ENCODE peak calls at places on chromosomes 6 and 20, in four cellular contexts. C is K562, Q is H1, H is HepG2. A is an unnamed sample.

GRCh38 chr6:122184260-122184934 is 215.1 kb upstream of the HSF2 start:
- DNase-seq in C (no peak), H (peak; percentile 16), Q (no peak), A (peak; percentile 26)

GRCh38 chr20:57188576-57189079 is 77.8 kb downstream of the BMP7 start:
- DNase-seq in Q (no peak), H (no peak), C (no peak), A (no peak)

GRCh38 chr6:132365319-132365907 is 35.9 kb downstream of the MOXD1 start:
- DNase-seq in C (no peak), Q (no peak), H (no peak), A (no peak)

GRCh38 chr20:46010491-46011405 is 2.0 kb downstream of the MMP9 start:
- DNase-seq in H (no peak), C (no peak), Q (no peak), A (no peak)

GRCh38 chr6:147131728-147132127 is 72.5 kb upstream of the STXBP5 start:
- DNase-seq in H (no peak), C (no peak), Q (no peak), A (peak; percentile 8)

GRCh38 chr6:36171573-36171972 is 25.0 kb upstream of the BRPF3 start:
- DNase-seq in H (no peak), C (peak; percentile 16), Q (no peak), A (no peak)

GRCh38 chr20:48722737-48723191 is 105.0 kb downstream of the PREX1 start:
- DNase-seq in H (peak; percentile 34), Q (no peak), C (no peak), A (peak; percentile 35)

GRCh38 chr6:137637161-137637560 is 143.0 kb upstream of the OLIG3 start:
- DNase-seq in H (peak; percentile 74), Q (no peak), C (no peak), A (peak; percentile 35)

GRCh38 chr20:1941226-1941625 is 46.0 kb downstream of the SIRPA start:
- DNase-seq in C (no peak), H (no peak), Q (no peak), A (no peak)

GRCh38 chr6:158188591-158188990 is 20.4 kb downstream of the GTF2H5 start:
- DNase-seq in H (no peak), C (no peak), Q (no peak), A (no peak)

GRCh38 chr6:167044696-167045095 is 45.5 kb downstream of the CEP43 start:
- DNase-seq in Q (no peak), H (no peak), C (no peak), A (no peak)

GRCh38 chr6:170023620-170024521 is 267.0 kb downstream of the DLL1 start:
- DNase-seq in Q (no peak), H (no peak), C (no peak), A (no peak)

GRCh38 chr6:27608916-27609883 is 136.3 kb upstream of the ZNF184 start:
- DNase-seq in C (peak; percentile 56), H (peak; percentile 61), Q (peak; percentile 47), A (peak; percentile 78)

GRCh38 chr6:139290787-139291294 is 957 bp downstream of the TXLNB start:
- DNase-seq in H (no peak), Q (no peak), C (no peak), A (no peak)

GRCh38 chr20:19683822-19684221 is 74.2 kb upstream of the RIN2 start:
- DNase-seq in C (no peak), Q (no peak), H (no peak), A (no peak)

GRCh38 chr6:36783603-36784378 is 55.5 kb downstream of the CPNE5 start:
- DNase-seq in Q (no peak), H (no peak), C (no peak), A (no peak)

GRCh38 chr6:28747631-28748157 is 176.1 kb downstream of the TRIM27 start:
- DNase-seq in C (peak; percentile 87), Q (peak; percentile 86), H (peak; percentile 81), A (peak; percentile 51)

GRCh38 chr6:106562001-106562400 is 67.3 kb downstream of the RTN4IP1 start:
- DNase-seq in C (no peak), Q (no peak), H (no peak), A (no peak)

GRCh38 chr20:11373391-11373790 is 544.3 kb upstream of the BTBD3 start:
- DNase-seq in H (no peak), Q (no peak), C (no peak), A (no peak)

GRCh38 chr6:108170607-108171290 is 4.9 kb downstream of the NR2E1 start:
- DNase-seq in C (no peak), H (no peak), Q (no peak), A (no peak)

GRCh38 chr6:137811121-137811911 is 55.7 kb upstream of the TNFAIP3 start:
- DNase-seq in C (peak; percentile 83), Q (no peak), H (peak; percentile 90), A (peak; percentile 76)

GRCh38 chr20:726160-726559 is 42.1 kb downstream of the SLC52A3 start:
- DNase-seq in C (no peak), Q (no peak), H (no peak), A (no peak)

GRCh38 chr6:143973097-143973979 is 34.7 kb downstream of the PLAGL1 start:
- DNase-seq in H (peak; percentile 35), C (no peak), Q (peak; percentile 57), A (no peak)

GRCh38 chr6:29834564-29835436 is 7.2 kb downstream of the HLA-G start:
- DNase-seq in C (peak; percentile 30), H (no peak), Q (peak; percentile 94), A (no peak)

GRCh38 chr6:98593676-98594075 is 240.7 kb upstream of the POU3F2 start:
- DNase-seq in Q (no peak), C (no peak), H (no peak), A (no peak)

GRCh38 chr20:61288331-61288784 is 36.3 kb downstream of the CDH4 start:
- DNase-seq in Q (peak; percentile 34), C (no peak), H (no peak), A (no peak)

GRCh38 chr6:56065408-56065807 is 182.0 kb downstream of the COL21A1 start:
- DNase-seq in H (no peak), C (no peak), Q (no peak), A (no peak)

GRCh38 chr6:161095916-161096315 is 104.3 kb downstream of the MAP3K4 start:
- DNase-seq in H (no peak), Q (no peak), C (no peak), A (no peak)

GRCh38 chr6:127120787-127121636 is 2.5 kb downstream of the RSPO3 start:
- DNase-seq in H (peak; percentile 63), Q (peak; percentile 89), C (peak; percentile 56), A (peak; percentile 91)

GRCh38 chr6:118377711-118378414 is 170.2 kb upstream of the PLN start:
- DNase-seq in C (no peak), H (no peak), Q (peak; percentile 54), A (no peak)

GRCh38 chr6:155424201-155424600 is 31.4 kb downstream of the NOX3 start:
- DNase-seq in C (no peak), Q (no peak), H (no peak), A (no peak)

GRCh38 chr6:25487012-25487411 is 165.0 kb upstream of the SCGN start:
- DNase-seq in Q (no peak), H (no peak), C (no peak), A (no peak)
- TF ChIP-seq KDM1A in Q (no peak), H (no peak), C (no peak), A (no peak)

GRCh38 chr20:62321978-62322377 is 19.2 kb downstream of the ADRM1 start:
- DNase-seq in Q (no peak), C (no peak), H (no peak), A (no peak)
- TF ChIP-seq JUN in Q (no peak), C (no peak), H (no peak), A (no peak)

GRCh38 chr20:9110365-9110764 is 41.5 kb downstream of the PLCB4 start:
- DNase-seq in C (no peak), H (no peak), Q (no peak), A (no peak)
- TF ChIP-seq KDM1A in C (no peak), H (no peak), Q (no peak), A (no peak)

GRCh38 chr6:46353450-46353998 is 137.7 kb downstream of the RCAN2 start:
- DNase-seq in C (no peak), H (no peak), Q (no peak), A (no peak)

GRCh38 chr6:46356543-46356942 is 134.7 kb downstream of the RCAN2 start:
- DNase-seq in C (no peak), H (no peak), Q (no peak), A (no peak)

GRCh38 chr6:46352541-46353267 is 138.5 kb downstream of the RCAN2 start:
- DNase-seq in Q (no peak), C (peak; percentile 7), H (no peak), A (no peak)

GRCh38 chr6:46357591-46357990 is 133.7 kb downstream of the RCAN2 start:
- DNase-seq in H (no peak), Q (no peak), C (no peak), A (no peak)
- TF ChIP-seq JUN in H (no peak), Q (no peak), C (no peak), A (no peak)

GRCh38 chr6:33826537-33826936 is 22.7 kb upstream of the MLN start:
- DNase-seq in C (no peak), H (no peak), Q (no peak), A (no peak)
- TF ChIP-seq KDM1A in C (no peak), H (no peak), Q (no peak), A (no peak)

GRCh38 chr6:135976585-135976984 is 125.1 kb downstream of the PDE7B start:
- DNase-seq in C (no peak), Q (no peak), H (no peak), A (no peak)
- TF ChIP-seq JUN in C (no peak), Q (no peak), H (no peak), A (no peak)

A was measured in A549.